ENCODE peak calls at places on chromosomes 6 and 20, in nine cellular contexts. J is K562; H is PC-3; O is left ventricle myocardium inferior; A is AG20443; E is mammary epithelial cell; C is activated gamma-delta T cell treated with anti-CD3 and anti-CD28 coated beads, Interleukin-2, amount 50 U/mL, for 16 hours; T is AG08395; V is breast epithelium. N is an unnamed sample.

GRCh38 chr20:4069741-4070140 is 54.4 kb upstream of the RNF24 start:
- DNase-seq in J (no peak), H (peak), O (no peak), A (no peak), E (peak), C (no peak), T (no peak), V (no peak), N (no peak)

GRCh38 chr20:61938839-61939690 is 126.6 kb downstream of the TAF4 start:
- DNase-seq in J (no peak), H (no peak), O (peak), A (no peak), E (no peak), C (no peak), T (no peak), V (peak), N (no peak)

GRCh38 chr6:122569372-122569771 is 40.8 kb upstream of the PKIB start:
- DNase-seq in J (no peak), H (no peak), O (no peak), A (no peak), E (no peak), C (no peak), T (no peak), V (no peak), N (no peak)

GRCh38 chr20:31543966-31544598 is 29.8 kb downstream of the HM13 start:
- DNase-seq in J (no peak), H (peak), O (no peak), A (peak), E (peak), C (no peak), T (peak), V (no peak), N (no peak)

GRCh38 chr20:39946053-39946810 is 742.8 kb downstream of the MAFB start:
- DNase-seq in J (no peak), H (no peak), O (no peak), A (no peak), E (no peak), C (no peak), T (no peak), V (no peak), N (no peak)

GRCh38 chr6:168039301-168039700 is 39.7 kb downstream of the FRMD1 start:
- DNase-seq in J (no peak), H (no peak), O (no peak), A (no peak), E (no peak), C (no peak), T (no peak), V (no peak), N (no peak)

GRCh38 chr6:134199848-134200606 is 117.9 kb downstream of the SGK1 start:
- DNase-seq in J (no peak), H (peak), O (no peak), A (no peak), E (no peak), C (no peak), T (no peak), V (no peak), N (no peak)

GRCh38 chr6:36314221-36315014 is 22.3 kb downstream of the BNIP5 start:
- DNase-seq in J (no peak), H (peak), O (no peak), A (no peak), E (peak), C (no peak), T (no peak), V (no peak), N (no peak)

GRCh38 chr6:64890609-64891008 is 816.4 kb downstream of the EYS start:
- DNase-seq in J (no peak), H (peak), O (no peak), A (no peak), E (no peak), C (no peak), T (no peak), V (no peak), N (peak)

GRCh38 chr6:130885392-130886192 is 58.4 kb downstream of the SMLR1 start:
- DNase-seq in J (peak), H (peak), O (no peak), A (peak), E (peak), C (peak), T (peak), V (no peak), N (peak)

GRCh38 chr6:45746046-45746445 is 269.6 kb downstream of the CLIC5 start:
- DNase-seq in J (no peak), H (peak), O (no peak), A (peak), E (peak), C (no peak), T (peak), V (no peak), N (no peak)

GRCh38 chr6:166465671-166466087 is 82.9 kb upstream of the MPC1 start:
- DNase-seq in J (peak), H (no peak), O (peak), A (peak), E (no peak), C (no peak), T (peak), V (no peak), N (no peak)

GRCh38 chr6:101597711-101598110 is 204.2 kb downstream of the GRIK2 start:
- DNase-seq in J (no peak), H (no peak), O (no peak), A (peak), E (peak), C (no peak), T (peak), V (no peak), N (no peak)

GRCh38 chr20:3786665-3787639 is at the start of gene CENPB:
- DNase-seq in J (peak), H (peak), O (peak), A (peak), E (peak), C (peak), T (peak), V (peak), N (no peak)

GRCh38 chr6:5490495-5491069 is 229.3 kb downstream of the FARS2 start:
- DNase-seq in J (no peak), H (no peak), O (no peak), A (no peak), E (no peak), C (no peak), T (no peak), V (no peak), N (no peak)

GRCh38 chr6:154249499-154250298 is 106.9 kb downstream of the IPCEF1 start:
- DNase-seq in J (no peak), H (no peak), O (no peak), A (no peak), E (no peak), C (no peak), T (no peak), V (no peak), N (no peak)